ENCODE peak calls at places on chromosome 10, in nine cellular contexts. D is psoas muscle; E is testis; F is IMR-90; O is mucosa of descending colon; U is spleen; C is iPS DF 6.9; V is CD8-positive, alpha-beta memory T cell; T is endodermal cell. R is an unnamed sample.
A peak's percentile ranks its signal among the peaks of the same experiment; 100 is the strongest.

GRCh38 chr10:87675396-87676376 is 16.0 kb downstream of the PAPSS2 start:
- DNase-seq in V (no peak), F (peak; percentile 95), C (no peak), O (no peak), T (no peak), U (no peak), D (no peak), E (no peak), R (no peak)

GRCh38 chr10:100562008-100562672 is 26.4 kb downstream of the HIF1AN start:
- DNase-seq in T (peak; percentile 88), F (peak; percentile 55), C (peak; percentile 63), V (peak; percentile 64), D (peak; percentile 78), E (peak; percentile 86), U (peak; percentile 90), O (peak; percentile 86), R (peak; percentile 86)

GRCh38 chr10:25531662-25532061 is 356.9 kb downstream of the GPR158 start:
- DNase-seq in F (no peak), D (no peak), U (no peak), E (peak; percentile 24), T (no peak), O (no peak), C (no peak), V (no peak), R (no peak)

GRCh38 chr10:49038711-49039110 is 76.6 kb downstream of the VSTM4 start:
- DNase-seq in T (peak; percentile 20), U (no peak), F (no peak), O (no peak), C (no peak), E (no peak), V (no peak), D (no peak), R (no peak)

GRCh38 chr10:22681783-22682183 is 32.6 kb downstream of the PIP4K2A start:
- DNase-seq in U (no peak), V (peak; percentile 38), T (no peak), E (no peak), F (peak; percentile 74), O (no peak), D (no peak), C (no peak), R (no peak)

GRCh38 chr10:6062101-6062771 is at the start of gene IL2RA:
- DNase-seq in F (no peak), O (peak; percentile 35), E (no peak), U (peak; percentile 81), V (peak; percentile 51), D (no peak), T (peak; percentile 43), C (no peak), R (no peak)

GRCh38 chr10:78190051-78190450 is 156.4 kb downstream of the RPS24 start:
- DNase-seq in E (no peak), D (no peak), F (no peak), V (no peak), C (no peak), O (no peak), U (no peak), T (no peak), R (no peak)

GRCh38 chr10:110774069-110775021 is 97.4 kb upstream of the PDCD4 start:
- DNase-seq in V (no peak), O (no peak), T (no peak), E (no peak), D (no peak), C (no peak), U (no peak), F (peak; percentile 70), R (no peak)

GRCh38 chr10:127275272-127275671 is 78.9 kb upstream of the INSYN2A start:
- DNase-seq in E (no peak), V (no peak), O (no peak), U (no peak), C (no peak), T (no peak), D (no peak), F (no peak), R (no peak)

GRCh38 chr10:88989824-88990527 is 622 bp upstream of the FAS start:
- DNase-seq in T (no peak), C (no peak), U (no peak), E (peak; percentile 56), V (no peak), D (peak; percentile 47), O (no peak), F (peak; percentile 86), R (no peak)

GRCh38 chr10:88987840-88988239 is 2.8 kb upstream of the FAS start:
- DNase-seq in C (no peak), D (no peak), F (no peak), U (no peak), E (no peak), T (no peak), V (no peak), O (no peak), R (no peak)

GRCh38 chr10:88990528-88991160 is at the start of gene FAS:
- DNase-seq in C (no peak), O (peak; percentile 88), E (peak; percentile 68), U (peak; percentile 94), F (peak; percentile 57), D (peak; percentile 81), T (peak; percentile 84), V (peak; percentile 77), R (peak; percentile 91)

GRCh38 chr10:88991161-88991899 is 732 bp downstream of the FAS start:
- DNase-seq in C (no peak), O (peak; percentile 84), T (peak; percentile 74), U (peak; percentile 92), F (peak; percentile 68), E (peak; percentile 78), V (peak; percentile 49), D (peak; percentile 78), R (peak; percentile 87)

GRCh38 chr10:88989423-88989822 is 1.2 kb upstream of the FAS start:
- DNase-seq in C (no peak), F (no peak), U (no peak), V (no peak), E (no peak), D (no peak), O (no peak), T (no peak), R (no peak)
- H3K4me3 ChIP-seq in C (no peak overlapping the region), F (peak overlapping the region; percentile 83), U (no peak overlapping the region), V (peak overlapping the region; percentile 88), E (no peak overlapping the region), D (peak overlapping the region; percentile 92), O (no peak overlapping the region), T (no peak overlapping the region), R (peak overlapping the region; percentile 79)

GRCh38 chr10:114392112-114392835 is 12.0 kb downstream of the AFAP1L2 start:
- DNase-seq in O (no peak), C (no peak), E (no peak), T (no peak), V (no peak), F (no peak), D (no peak), U (no peak), R (no peak)
- H3K4me1 ChIP-seq in O (no peaks in the 10 kb centered on the region), C (peaks cover 2% of the 10 kb centered on the region), E (no peaks in the 10 kb centered on the region), T (no peaks in the 10 kb centered on the region), V (no peaks in the 10 kb centered on the region), F (peaks cover 1% of the 10 kb centered on the region), D (no peaks in the 10 kb centered on the region), U (peaks cover 31% of the 10 kb centered on the region), R (peaks cover 6% of the 10 kb centered on the region)

GRCh38 chr10:3068201-3068967 is 1.0 kb downstream of the PFKP start:
- DNase-seq in D (peak; percentile 76), C (no peak), E (peak; percentile 54), F (peak; percentile 54), U (peak; percentile 86), O (peak; percentile 80), T (peak; percentile 81), V (peak; percentile 43), R (peak; percentile 82)

GRCh38 chr10:3068968-3069737 is 1.8 kb downstream of the PFKP start:
- DNase-seq in D (no peak), F (peak; percentile 27), V (no peak), E (no peak), O (peak; percentile 69), C (no peak), T (peak; percentile 76), U (no peak), R (no peak)

GRCh38 chr10:3067859-3068179 is 471 bp downstream of the PFKP start:
- DNase-seq in V (peak; percentile 6), C (no peak), O (peak; percentile 63), E (no peak), D (no peak), T (peak; percentile 67), F (no peak), U (no peak), R (no peak)

GRCh38 chr10:3071405-3072198 is 4.3 kb downstream of the PFKP start:
- DNase-seq in F (peak; percentile 96), V (no peak), T (no peak), U (no peak), O (no peak), D (no peak), C (no peak), E (no peak), R (no peak)

DNA sequence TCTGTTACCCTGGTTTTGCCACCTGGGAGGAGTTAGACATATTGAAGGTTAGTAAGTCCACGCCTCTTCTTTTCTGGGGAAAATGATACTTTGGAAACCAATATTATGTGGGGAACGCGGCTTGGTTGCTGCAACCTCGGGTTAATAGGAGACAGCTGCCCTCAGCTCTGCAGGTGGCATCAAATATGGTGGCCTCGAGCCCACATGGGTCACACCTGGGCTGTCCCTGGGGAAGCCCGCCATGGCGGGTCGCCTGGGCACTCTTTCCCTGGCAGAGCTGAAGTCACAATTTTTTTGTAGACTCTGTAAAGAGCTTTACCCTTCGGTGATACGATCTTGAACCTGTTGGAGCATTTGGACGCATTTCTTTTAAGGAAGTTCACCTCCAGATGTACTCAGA is 2.5 kb downstream of the PFKP start:
- DNase-seq in C (no peak), U (no peak), F (no peak), V (no peak), O (no peak), D (no peak), T (no peak), E (no peak), R (no peak)
- H3K4me3 ChIP-seq in C (no peak overlapping the region), U (no peak overlapping the region), F (peak overlapping the region; percentile 100), V (no peak overlapping the region), O (no peak overlapping the region), D (peak overlapping the region; percentile 72), T (no peak overlapping the region), E (no peak overlapping the region), R (no peak overlapping the region)

GRCh38 chr10:97689637-97690036 is 2.6 kb upstream of the AVPI1 start:
- DNase-seq in V (no peak), O (no peak), T (no peak), U (peak; percentile 16), D (no peak), C (no peak), F (peak; percentile 99), E (no peak), R (no peak)
- H3K4me1 ChIP-seq in V (peaks cover 26% of the 10 kb centered on the region), O (peaks cover 15% of the 10 kb centered on the region), T (no peaks in the 10 kb centered on the region), U (peaks cover 11% of the 10 kb centered on the region), D (peaks cover 24% of the 10 kb centered on the region), C (no peaks in the 10 kb centered on the region), F (peaks cover 19% of the 10 kb centered on the region), E (peaks cover 37% of the 10 kb centered on the region), R (peaks cover 33% of the 10 kb centered on the region)

DNA sequence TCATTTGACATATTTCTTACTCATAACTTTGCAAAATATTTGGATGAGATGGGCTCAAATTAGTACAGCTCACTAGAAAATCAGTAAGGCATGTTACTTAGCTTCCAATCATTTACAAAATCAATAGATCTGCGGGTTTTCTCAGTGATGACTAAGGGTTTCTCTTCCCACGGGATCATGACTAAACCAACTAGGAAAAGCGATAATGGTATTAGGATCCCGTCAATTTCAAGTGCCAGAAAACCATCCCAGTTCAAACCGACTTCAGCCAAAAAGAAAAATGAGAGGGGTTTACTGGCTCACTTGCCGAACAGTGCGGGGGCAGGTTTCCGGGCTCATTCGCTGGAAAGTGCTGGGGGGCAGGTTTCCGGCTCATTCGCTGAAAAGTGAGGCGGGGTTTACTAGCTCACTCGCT is 62.1 kb upstream of the LYZL2 start:
- DNase-seq in U (no peak), V (no peak), D (no peak), C (no peak), O (no peak), E (no peak), F (no peak), T (no peak), R (no peak)
- H3K4me3 ChIP-seq in U (no peak overlapping the region), V (no peak overlapping the region), D (peak overlapping the region; percentile 39), C (no peak overlapping the region), O (no peak overlapping the region), E (no peak overlapping the region), F (no peak overlapping the region), T (no peak overlapping the region), R (no peak overlapping the region)

R was measured in upper lobe of right lung.